ENCODE peak calls at places on chromosomes 1 and 21, in eight cellular contexts. One of them, this sample, is unnamed.

GRCh38 chr1:168273575-168273974 is 7.1 kb upstream of the TBX19 start:
- DNase-seq in A549: no peak
- DNase-seq in body of pancreas: no peak
- DNase-seq in K562: no peak
- DNase-seq in esophagus squamous epithelium: no peak
- DNase-seq in heart left ventricle: no peak
- DNase-seq in ovary: no peak
- DNase-seq in GM12878: no peak
- DNase-seq in this sample: no peak

GRCh38 chr1:244053831-244054230 is 2.7 kb downstream of the ZBTB18 start:
- DNase-seq in ovary: no peak
- DNase-seq in body of pancreas: no peak
- DNase-seq in GM12878: no peak
- DNase-seq in K562: no peak
- DNase-seq in esophagus squamous epithelium: no peak
- DNase-seq in heart left ventricle: no peak
- DNase-seq in A549: no peak
- DNase-seq in this sample: no peak

GRCh38 chr1:101219919-101220695 is 16.7 kb upstream of the S1PR1 start:
- DNase-seq in heart left ventricle: peak
- DNase-seq in A549: no peak
- DNase-seq in esophagus squamous epithelium: no peak
- DNase-seq in body of pancreas: no peak
- DNase-seq in GM12878: no peak
- DNase-seq in ovary: no peak
- DNase-seq in K562: no peak
- DNase-seq in this sample: no peak

GRCh38 chr1:55146781-55147180 is 68.4 kb downstream of the USP24 start:
- DNase-seq in body of pancreas: no peak
- DNase-seq in GM12878: no peak
- DNase-seq in ovary: peak
- DNase-seq in esophagus squamous epithelium: no peak
- DNase-seq in heart left ventricle: no peak
- DNase-seq in A549: no peak
- DNase-seq in K562: peak
- DNase-seq in this sample: peak

GRCh38 chr1:52002038-52002917 is 11.8 kb upstream of the RAB3B start:
- DNase-seq in A549: peak
- DNase-seq in body of pancreas: peak
- DNase-seq in K562: peak
- DNase-seq in esophagus squamous epithelium: no peak
- DNase-seq in heart left ventricle: peak
- DNase-seq in GM12878: peak
- DNase-seq in ovary: peak
- DNase-seq in this sample: no peak

GRCh38 chr1:206575165-206575893 is 36.9 kb downstream of the EIF2D start:
- DNase-seq in ovary: no peak
- DNase-seq in heart left ventricle: peak
- DNase-seq in GM12878: no peak
- DNase-seq in A549: no peak
- DNase-seq in K562: peak
- DNase-seq in esophagus squamous epithelium: no peak
- DNase-seq in body of pancreas: no peak
- DNase-seq in this sample: peak

GRCh38 chr1:167905182-167905581 is 8.8 kb downstream of the ADCY10 start:
- DNase-seq in heart left ventricle: no peak
- DNase-seq in GM12878: no peak
- DNase-seq in K562: no peak
- DNase-seq in body of pancreas: no peak
- DNase-seq in A549: no peak
- DNase-seq in esophagus squamous epithelium: no peak
- DNase-seq in ovary: no peak
- DNase-seq in this sample: no peak

GRCh38 chr1:6519935-6520621 is 28.6 kb upstream of the PLEKHG5 start:
- DNase-seq in heart left ventricle: no peak
- DNase-seq in A549: no peak
- DNase-seq in ovary: peak
- DNase-seq in K562: peak
- DNase-seq in esophagus squamous epithelium: no peak
- DNase-seq in GM12878: no peak
- DNase-seq in body of pancreas: no peak
- DNase-seq in this sample: no peak

GRCh38 chr1:210233495-210234253 is 1.1 kb downstream of the SERTAD4 start:
- DNase-seq in GM12878: no peak
- DNase-seq in body of pancreas: no peak
- DNase-seq in K562: peak
- DNase-seq in A549: peak
- DNase-seq in esophagus squamous epithelium: no peak
- DNase-seq in ovary: peak
- DNase-seq in heart left ventricle: peak
- DNase-seq in this sample: peak

GRCh38 chr21:42174173-42174572 is 44.8 kb upstream of the ABCG1 start:
- DNase-seq in heart left ventricle: no peak
- DNase-seq in K562: peak
- DNase-seq in body of pancreas: no peak
- DNase-seq in esophagus squamous epithelium: no peak
- DNase-seq in A549: no peak
- DNase-seq in GM12878: peak
- DNase-seq in ovary: no peak
- DNase-seq in this sample: no peak

GRCh38 chr1:116182019-116182714 is 71.0 kb downstream of the MAB21L3 start:
- DNase-seq in esophagus squamous epithelium: no peak
- DNase-seq in K562: no peak
- DNase-seq in heart left ventricle: no peak
- DNase-seq in A549: no peak
- DNase-seq in GM12878: no peak
- DNase-seq in ovary: no peak
- DNase-seq in body of pancreas: no peak
- DNase-seq in this sample: no peak

GRCh38 chr21:41232055-41232454 is 64.1 kb downstream of the BACE2 start:
- DNase-seq in A549: no peak
- DNase-seq in GM12878: no peak
- DNase-seq in body of pancreas: no peak
- DNase-seq in K562: no peak
- DNase-seq in ovary: no peak
- DNase-seq in heart left ventricle: no peak
- DNase-seq in esophagus squamous epithelium: no peak
- DNase-seq in this sample: no peak

GRCh38 chr1:18926315-18927081 is 24.1 kb upstream of the ALDH4A1 start:
- DNase-seq in heart left ventricle: peak
- DNase-seq in ovary: no peak
- DNase-seq in A549: peak
- DNase-seq in K562: peak
- DNase-seq in esophagus squamous epithelium: peak
- DNase-seq in GM12878: peak
- DNase-seq in body of pancreas: no peak
- DNase-seq in this sample: peak

GRCh38 chr21:37939838-37940237 is 23.6 kb upstream of the KCNJ6 start:
- DNase-seq in A549: no peak
- DNase-seq in ovary: no peak
- DNase-seq in heart left ventricle: no peak
- DNase-seq in K562: no peak
- DNase-seq in body of pancreas: no peak
- DNase-seq in GM12878: no peak
- DNase-seq in esophagus squamous epithelium: no peak
- DNase-seq in this sample: no peak

GRCh38 chr1:228321895-228322294 is 84.7 kb downstream of the TRIM11 start:
- DNase-seq in GM12878: no peak
- DNase-seq in esophagus squamous epithelium: no peak
- DNase-seq in ovary: no peak
- DNase-seq in body of pancreas: no peak
- DNase-seq in K562: no peak
- DNase-seq in A549: no peak
- DNase-seq in heart left ventricle: no peak
- DNase-seq in this sample: no peak

DNA sequence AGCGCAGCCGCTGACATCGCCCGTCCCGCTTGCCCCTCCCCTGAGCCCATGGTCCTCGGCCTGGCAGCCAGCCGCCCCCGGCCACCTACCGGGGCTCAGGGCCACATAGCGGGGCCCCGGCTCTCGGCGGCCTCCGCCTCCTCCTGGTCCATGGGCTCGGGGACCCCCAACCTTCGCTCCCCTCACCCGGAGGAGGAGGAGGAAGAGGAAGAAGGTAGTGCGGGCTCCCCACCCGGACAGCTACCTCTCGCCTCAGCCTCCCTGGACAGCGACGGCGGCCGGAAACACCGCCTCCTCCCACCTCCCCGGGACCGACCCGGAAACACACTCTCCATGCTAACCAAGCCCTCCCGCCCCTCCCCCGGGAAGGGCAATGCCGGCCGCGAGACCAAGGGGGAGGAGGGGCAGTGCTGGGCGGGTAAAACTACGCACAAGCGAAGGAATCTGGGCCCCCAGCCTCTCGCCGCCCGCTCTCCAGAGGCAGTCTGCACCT is at the start of gene KIAA0319L:
- DNase-seq in A549: peak
- DNase-seq in GM12878: no peak
- DNase-seq in esophagus squamous epithelium: peak
- DNase-seq in K562: peak
- DNase-seq in body of pancreas: peak
- DNase-seq in heart left ventricle: peak
- DNase-seq in ovary: peak
- DNase-seq in this sample: peak
- TF ChIP-seq POLR2A in A549: peak
- TF ChIP-seq POLR2A in GM12878: peak
- TF ChIP-seq POLR2A in esophagus squamous epithelium: no peak
- TF ChIP-seq POLR2A in K562: peak
- TF ChIP-seq POLR2A in body of pancreas: peak
- TF ChIP-seq POLR2A in heart left ventricle: no peak
- TF ChIP-seq POLR2A in ovary: peak
- TF ChIP-seq POLR2A in this sample: peak

DNA sequence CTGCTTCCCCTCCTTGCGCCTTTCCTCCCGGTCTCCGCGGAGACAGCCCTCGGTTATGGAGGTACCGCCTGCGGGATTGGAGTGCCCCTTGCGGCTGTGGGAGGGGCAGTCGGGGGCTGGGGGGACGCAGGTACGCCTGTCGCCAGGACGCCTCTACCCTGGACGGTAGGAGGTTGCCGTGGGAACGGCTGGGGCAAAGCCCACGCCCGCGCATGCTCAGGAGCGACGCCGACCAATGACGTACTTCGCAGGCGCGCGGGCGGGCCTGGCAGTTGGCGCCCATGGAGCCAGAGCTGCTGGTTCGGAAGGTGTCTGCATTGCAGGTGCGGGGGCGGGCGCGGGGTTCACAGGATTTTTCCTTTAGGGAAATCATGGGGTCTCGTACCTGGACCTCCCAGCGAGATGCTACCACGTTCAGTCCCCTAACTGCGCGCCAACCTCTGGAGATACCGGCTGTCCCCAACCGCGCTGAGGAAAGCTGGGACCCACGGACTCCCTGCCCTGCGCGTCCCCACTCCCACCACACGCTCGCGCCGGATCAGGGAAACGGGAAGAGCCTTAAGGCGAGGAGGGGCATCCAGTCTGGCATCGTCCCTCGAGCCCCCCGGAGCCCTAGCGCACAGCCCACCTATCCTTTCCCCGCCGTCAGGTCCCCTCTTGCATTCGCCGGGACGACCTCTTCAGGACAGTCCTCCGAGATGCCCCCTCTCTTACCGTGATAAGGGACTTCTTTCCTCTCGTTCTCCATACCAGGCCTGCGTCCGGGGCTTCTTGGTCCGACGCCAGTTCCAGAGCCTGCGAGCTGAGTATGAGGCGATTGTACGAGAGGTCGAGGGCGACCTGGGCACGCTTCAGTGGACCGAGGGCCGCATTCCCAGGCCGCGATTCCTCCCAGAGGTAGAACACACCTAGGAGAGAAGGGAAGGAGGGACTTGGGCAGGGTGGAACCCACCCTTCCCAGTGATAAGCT is at the start of gene IQCC:
- DNase-seq in K562: peak
- DNase-seq in GM12878: peak
- DNase-seq in A549: peak
- DNase-seq in esophagus squamous epithelium: peak
- DNase-seq in body of pancreas: peak
- DNase-seq in heart left ventricle: peak
- DNase-seq in ovary: peak
- DNase-seq in this sample: peak
- TF ChIP-seq POLR2A in K562: peak
- TF ChIP-seq POLR2A in GM12878: peak
- TF ChIP-seq POLR2A in A549: peak
- TF ChIP-seq POLR2A in esophagus squamous epithelium: peak
- TF ChIP-seq POLR2A in body of pancreas: peak
- TF ChIP-seq POLR2A in heart left ventricle: no peak
- TF ChIP-seq POLR2A in ovary: peak
- TF ChIP-seq POLR2A in this sample: no peak

DNA sequence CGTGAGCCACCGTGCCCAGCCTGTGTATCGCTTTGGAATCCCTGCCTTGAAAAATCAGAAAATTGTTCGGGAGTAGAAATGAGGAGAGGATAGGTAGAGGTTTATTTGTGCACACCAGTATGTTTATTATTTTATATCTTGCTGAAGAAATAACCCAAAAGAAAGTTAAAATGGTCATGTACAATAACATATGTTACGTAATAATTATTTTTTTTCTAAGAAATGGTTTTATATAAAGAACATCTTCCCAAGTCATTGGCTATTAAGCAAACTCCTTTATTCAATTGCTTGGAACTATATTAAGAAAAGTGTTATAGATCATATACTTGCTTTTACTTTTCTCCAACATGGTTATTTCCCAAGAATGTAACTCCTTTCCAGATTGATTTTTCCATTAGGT is 171.8 kb downstream of the PHTF1 start:
- DNase-seq in K562: no peak
- DNase-seq in esophagus squamous epithelium: no peak
- DNase-seq in GM12878: no peak
- DNase-seq in body of pancreas: no peak
- DNase-seq in heart left ventricle: no peak
- DNase-seq in A549: no peak
- DNase-seq in ovary: no peak
- DNase-seq in this sample: no peak
- TF ChIP-seq POLR2A in K562: no peak
- TF ChIP-seq POLR2A in esophagus squamous epithelium: no peak
- TF ChIP-seq POLR2A in GM12878: no peak
- TF ChIP-seq POLR2A in body of pancreas: no peak
- TF ChIP-seq POLR2A in heart left ventricle: no peak
- TF ChIP-seq POLR2A in A549: no peak
- TF ChIP-seq POLR2A in ovary: no peak
- TF ChIP-seq POLR2A in this sample: no peak

DNA sequence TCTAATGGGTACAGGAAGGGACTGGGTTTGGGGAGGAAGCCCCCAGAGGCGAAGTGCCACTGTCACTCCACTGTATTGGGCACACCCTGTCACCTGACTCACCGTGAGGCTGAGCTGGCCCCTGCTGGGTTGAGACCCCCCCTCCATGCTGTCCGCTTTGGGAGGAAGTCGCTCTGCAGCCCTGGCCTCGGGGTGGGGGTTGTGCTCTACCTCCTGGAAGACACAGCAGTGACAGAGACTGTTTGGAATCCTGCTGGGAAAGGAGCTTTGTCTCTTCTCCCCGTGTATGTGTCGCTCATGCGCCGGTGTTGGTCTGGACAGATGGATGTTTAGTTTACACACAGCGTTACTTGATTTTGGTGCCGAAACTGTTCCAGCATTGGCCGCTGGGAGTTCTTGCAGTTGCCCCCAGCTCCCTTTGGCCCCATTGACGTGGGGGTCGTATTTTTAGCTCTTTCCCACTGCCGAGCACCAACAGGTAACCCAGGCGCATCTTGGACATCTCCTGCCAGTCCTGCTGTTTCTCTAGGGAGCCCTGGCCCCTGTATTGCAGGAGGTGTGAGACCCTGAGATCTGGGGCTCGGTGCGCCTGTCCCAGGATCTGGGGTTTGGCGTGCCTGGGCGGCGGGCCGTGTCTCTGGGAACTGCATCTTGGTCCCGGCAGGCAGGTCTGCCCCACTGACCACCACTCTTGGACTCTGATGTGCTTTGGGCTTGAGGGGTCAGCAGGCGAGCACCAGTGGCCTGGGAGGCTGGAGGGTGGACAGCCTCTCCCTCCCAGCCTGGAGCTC is 30.3 kb downstream of the SLX9 start:
- DNase-seq in GM12878: no peak
- DNase-seq in ovary: no peak
- DNase-seq in esophagus squamous epithelium: no peak
- DNase-seq in heart left ventricle: no peak
- DNase-seq in A549: no peak
- DNase-seq in K562: no peak
- DNase-seq in body of pancreas: no peak
- DNase-seq in this sample: peak
- TF ChIP-seq POLR2A in GM12878: no peak
- TF ChIP-seq POLR2A in ovary: no peak
- TF ChIP-seq POLR2A in esophagus squamous epithelium: no peak
- TF ChIP-seq POLR2A in heart left ventricle: no peak
- TF ChIP-seq POLR2A in A549: no peak
- TF ChIP-seq POLR2A in K562: peak
- TF ChIP-seq POLR2A in body of pancreas: no peak
- TF ChIP-seq POLR2A in this sample: no peak